ENCODE peak calls at places on chromosomes 16 and 17, in nine cellular contexts. One of them, this sample, is unnamed. For H3K27me3 and H3K4me1, the result is how much of the 10 kb centered on the place peaks cover.

GRCh38 chr17:57107498-57108101 is 22.6 kb downstream of the AKAP1 start:
- DNase-seq in body of pancreas: no peak
- DNase-seq in heart right ventricle: no peak
- DNase-seq in tibial nerve: no peak
- DNase-seq in H9: no peak
- DNase-seq in heart left ventricle: no peak
- DNase-seq in HCT116: peak
- DNase-seq in CD8-positive, alpha-beta T cell: no peak
- DNase-seq in psoas muscle: no peak
- DNase-seq in this sample: no peak

GRCh38 chr16:81179219-81179618 is 59.3 kb upstream of the BCO1 start:
- DNase-seq in body of pancreas: no peak
- DNase-seq in tibial nerve: no peak
- DNase-seq in H9: no peak
- DNase-seq in heart left ventricle: no peak
- DNase-seq in CD8-positive, alpha-beta T cell: no peak
- DNase-seq in HCT116: no peak
- DNase-seq in heart right ventricle: no peak
- DNase-seq in psoas muscle: no peak
- DNase-seq in this sample: no peak

GRCh38 chr17:42363231-42363630 is 25.0 kb downstream of the STAT3 start:
- DNase-seq in heart left ventricle: no peak
- DNase-seq in tibial nerve: no peak
- DNase-seq in psoas muscle: no peak
- DNase-seq in CD8-positive, alpha-beta T cell: no peak
- DNase-seq in HCT116: no peak
- DNase-seq in H9: no peak
- DNase-seq in body of pancreas: no peak
- DNase-seq in heart right ventricle: no peak
- DNase-seq in this sample: no peak

GRCh38 chr16:674968-675883 is at the start of gene RHBDL1:
- DNase-seq in tibial nerve: no peak
- DNase-seq in HCT116: no peak
- DNase-seq in heart right ventricle: no peak
- DNase-seq in heart left ventricle: no peak
- DNase-seq in psoas muscle: peak
- DNase-seq in H9: peak
- DNase-seq in CD8-positive, alpha-beta T cell: no peak
- DNase-seq in body of pancreas: peak
- DNase-seq in this sample: no peak

GRCh38 chr16:81600275-81600674 is 155.7 kb downstream of the CMIP start:
- DNase-seq in tibial nerve: no peak
- DNase-seq in heart left ventricle: no peak
- DNase-seq in psoas muscle: no peak
- DNase-seq in HCT116: no peak
- DNase-seq in H9: no peak
- DNase-seq in CD8-positive, alpha-beta T cell: no peak
- DNase-seq in heart right ventricle: no peak
- DNase-seq in body of pancreas: no peak
- DNase-seq in this sample: no peak

GRCh38 chr16:27853651-27854050 is 209.9 kb downstream of the GSG1L start:
- DNase-seq in CD8-positive, alpha-beta T cell: no peak
- DNase-seq in psoas muscle: no peak
- DNase-seq in heart right ventricle: no peak
- DNase-seq in body of pancreas: no peak
- DNase-seq in H9: no peak
- DNase-seq in tibial nerve: no peak
- DNase-seq in HCT116: no peak
- DNase-seq in heart left ventricle: no peak
- DNase-seq in this sample: no peak

GRCh38 chr17:36611345-36612072 is 10.1 kb downstream of the MRM1 start:
- DNase-seq in psoas muscle: no peak
- DNase-seq in H9: no peak
- DNase-seq in heart right ventricle: no peak
- DNase-seq in HCT116: no peak
- DNase-seq in tibial nerve: no peak
- DNase-seq in CD8-positive, alpha-beta T cell: no peak
- DNase-seq in heart left ventricle: no peak
- DNase-seq in body of pancreas: no peak
- DNase-seq in this sample: no peak

GRCh38 chr17:7383742-7384488 is 3.0 kb downstream of the TNK1 start:
- DNase-seq in tibial nerve: no peak
- DNase-seq in H9: peak
- DNase-seq in HCT116: no peak
- DNase-seq in heart left ventricle: peak
- DNase-seq in psoas muscle: peak
- DNase-seq in body of pancreas: no peak
- DNase-seq in heart right ventricle: no peak
- DNase-seq in CD8-positive, alpha-beta T cell: peak
- DNase-seq in this sample: peak

GRCh38 chr16:83923581-83924365 is 24.9 kb downstream of the MLYCD start:
- DNase-seq in HCT116: no peak
- DNase-seq in heart left ventricle: peak
- DNase-seq in CD8-positive, alpha-beta T cell: no peak
- DNase-seq in heart right ventricle: no peak
- DNase-seq in tibial nerve: no peak
- DNase-seq in H9: no peak
- DNase-seq in body of pancreas: no peak
- DNase-seq in psoas muscle: no peak
- DNase-seq in this sample: no peak

GRCh38 chr17:78736526-78737079 is 45.5 kb downstream of the CYTH1 start:
- DNase-seq in HCT116: peak
- DNase-seq in H9: peak
- DNase-seq in CD8-positive, alpha-beta T cell: peak
- DNase-seq in heart right ventricle: peak
- DNase-seq in tibial nerve: peak
- DNase-seq in heart left ventricle: peak
- DNase-seq in body of pancreas: peak
- DNase-seq in psoas muscle: peak
- DNase-seq in this sample: peak

GRCh38 chr17:66935717-66936116 is 28.8 kb upstream of the CACNG4 start:
- DNase-seq in tibial nerve: no peak
- DNase-seq in HCT116: no peak
- DNase-seq in body of pancreas: no peak
- DNase-seq in heart left ventricle: no peak
- DNase-seq in psoas muscle: no peak
- DNase-seq in H9: no peak
- DNase-seq in CD8-positive, alpha-beta T cell: no peak
- DNase-seq in heart right ventricle: no peak
- DNase-seq in this sample: no peak

GRCh38 chr17:29046440-29046839 is 3.5 kb downstream of the PIPOX start:
- DNase-seq in heart right ventricle: no peak
- DNase-seq in heart left ventricle: no peak
- DNase-seq in tibial nerve: no peak
- DNase-seq in HCT116: no peak
- DNase-seq in H9: no peak
- DNase-seq in psoas muscle: no peak
- DNase-seq in CD8-positive, alpha-beta T cell: no peak
- DNase-seq in body of pancreas: no peak
- DNase-seq in this sample: no peak

DNA sequence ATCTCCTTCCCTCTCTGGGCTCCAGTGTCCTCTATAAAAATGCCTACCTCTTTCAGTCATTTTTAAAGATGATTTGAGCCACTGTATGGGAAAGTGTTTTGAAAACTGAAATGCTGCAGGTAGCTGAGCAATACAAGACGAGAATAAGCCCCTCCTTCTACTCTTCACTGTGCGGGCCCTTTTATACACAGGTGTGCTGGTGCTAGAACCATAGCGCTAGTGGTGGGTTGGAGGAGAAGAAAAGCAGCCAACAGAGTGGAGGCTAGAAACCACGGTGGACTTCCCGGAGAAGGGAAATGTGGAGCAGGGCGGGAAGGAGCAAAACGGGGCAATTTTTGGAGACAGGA is 58.2 kb upstream of the DLX4 start:
- DNase-seq in H9: no peak
- DNase-seq in CD8-positive, alpha-beta T cell: no peak
- DNase-seq in body of pancreas: no peak
- DNase-seq in tibial nerve: no peak
- DNase-seq in psoas muscle: no peak
- DNase-seq in HCT116: no peak
- DNase-seq in heart left ventricle: no peak
- DNase-seq in heart right ventricle: no peak
- DNase-seq in this sample: no peak
- H3K27me3 ChIP-seq in H9: under half
- H3K27me3 ChIP-seq in CD8-positive, alpha-beta T cell: under half
- H3K27me3 ChIP-seq in body of pancreas: under half
- H3K27me3 ChIP-seq in tibial nerve: half or more
- H3K27me3 ChIP-seq in psoas muscle: under half
- H3K27me3 ChIP-seq in HCT116: under half
- H3K27me3 ChIP-seq in heart left ventricle: half or more
- H3K27me3 ChIP-seq in heart right ventricle: half or more
- H3K27me3 ChIP-seq in this sample: under half

GRCh38 chr16:14509675-14510132 is 120.4 kb downstream of the PARN start:
- DNase-seq in psoas muscle: no peak
- DNase-seq in CD8-positive, alpha-beta T cell: no peak
- DNase-seq in H9: no peak
- DNase-seq in heart left ventricle: no peak
- DNase-seq in body of pancreas: no peak
- DNase-seq in HCT116: no peak
- DNase-seq in tibial nerve: no peak
- DNase-seq in heart right ventricle: no peak
- DNase-seq in this sample: no peak

GRCh38 chr16:14510939-14511797 is 118.9 kb downstream of the PARN start:
- DNase-seq in CD8-positive, alpha-beta T cell: no peak
- DNase-seq in psoas muscle: no peak
- DNase-seq in H9: no peak
- DNase-seq in tibial nerve: no peak
- DNase-seq in HCT116: no peak
- DNase-seq in heart left ventricle: no peak
- DNase-seq in heart right ventricle: no peak
- DNase-seq in body of pancreas: no peak
- DNase-seq in this sample: no peak

GRCh38 chr16:14510581-14510938 is 119.5 kb downstream of the PARN start:
- DNase-seq in heart left ventricle: no peak
- DNase-seq in HCT116: no peak
- DNase-seq in heart right ventricle: no peak
- DNase-seq in psoas muscle: no peak
- DNase-seq in body of pancreas: no peak
- DNase-seq in CD8-positive, alpha-beta T cell: no peak
- DNase-seq in H9: no peak
- DNase-seq in tibial nerve: no peak
- DNase-seq in this sample: no peak

GRCh38 chr16:14511798-14512131 is 118.3 kb downstream of the PARN start:
- DNase-seq in CD8-positive, alpha-beta T cell: no peak
- DNase-seq in heart right ventricle: no peak
- DNase-seq in tibial nerve: no peak
- DNase-seq in H9: no peak
- DNase-seq in heart left ventricle: no peak
- DNase-seq in body of pancreas: no peak
- DNase-seq in HCT116: no peak
- DNase-seq in psoas muscle: no peak
- DNase-seq in this sample: no peak

GRCh38 chr16:14509055-14509454 is 121.0 kb downstream of the PARN start:
- DNase-seq in HCT116: no peak
- DNase-seq in CD8-positive, alpha-beta T cell: no peak
- DNase-seq in body of pancreas: no peak
- DNase-seq in H9: no peak
- DNase-seq in heart left ventricle: no peak
- DNase-seq in tibial nerve: no peak
- DNase-seq in psoas muscle: no peak
- DNase-seq in heart right ventricle: no peak
- DNase-seq in this sample: no peak
- H3K4me1 ChIP-seq in HCT116: under half
- H3K4me1 ChIP-seq in CD8-positive, alpha-beta T cell: under half
- H3K4me1 ChIP-seq in body of pancreas: under half
- H3K4me1 ChIP-seq in H9: under half
- H3K4me1 ChIP-seq in heart left ventricle: under half
- H3K4me1 ChIP-seq in tibial nerve: under half
- H3K4me1 ChIP-seq in psoas muscle: under half
- H3K4me1 ChIP-seq in heart right ventricle: under half
- H3K4me1 ChIP-seq in this sample: under half

GRCh38 chr17:46911311-46911710 is 11.6 kb upstream of the GOSR2 start:
- DNase-seq in heart right ventricle: peak
- DNase-seq in HCT116: no peak
- DNase-seq in H9: no peak
- DNase-seq in CD8-positive, alpha-beta T cell: no peak
- DNase-seq in tibial nerve: no peak
- DNase-seq in psoas muscle: no peak
- DNase-seq in heart left ventricle: peak
- DNase-seq in body of pancreas: no peak
- DNase-seq in this sample: no peak
- H3K27me3 ChIP-seq in heart right ventricle: under half
- H3K27me3 ChIP-seq in HCT116: under half
- H3K27me3 ChIP-seq in H9: under half
- H3K27me3 ChIP-seq in CD8-positive, alpha-beta T cell: under half
- H3K27me3 ChIP-seq in tibial nerve: under half
- H3K27me3 ChIP-seq in psoas muscle: under half
- H3K27me3 ChIP-seq in heart left ventricle: under half
- H3K27me3 ChIP-seq in body of pancreas: under half
- H3K27me3 ChIP-seq in this sample: under half

DNA sequence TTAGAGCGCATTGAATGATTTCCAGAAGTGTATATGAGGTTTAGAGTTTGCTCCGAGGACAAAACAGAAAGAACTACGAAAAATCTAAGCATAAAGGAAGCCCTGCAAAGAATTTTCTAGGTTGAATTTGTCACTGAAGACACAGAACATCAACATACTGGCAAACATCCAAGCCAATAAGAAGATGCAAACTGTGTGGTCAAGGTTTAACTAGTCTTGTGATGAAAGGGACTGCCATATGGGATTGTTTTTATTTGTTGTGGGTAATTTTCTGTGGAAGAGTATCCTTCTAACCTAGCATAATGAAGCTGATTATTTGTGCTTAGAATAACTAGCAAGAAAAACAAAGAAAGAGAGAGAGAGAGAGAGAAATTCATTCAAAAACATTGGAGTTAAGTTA is 492.0 kb upstream of the ERCC4 start:
- DNase-seq in H9: no peak
- DNase-seq in heart right ventricle: no peak
- DNase-seq in CD8-positive, alpha-beta T cell: no peak
- DNase-seq in heart left ventricle: no peak
- DNase-seq in psoas muscle: no peak
- DNase-seq in HCT116: no peak
- DNase-seq in body of pancreas: no peak
- DNase-seq in tibial nerve: no peak
- DNase-seq in this sample: no peak
- H3K4me1 ChIP-seq in H9: under half
- H3K4me1 ChIP-seq in heart right ventricle: under half
- H3K4me1 ChIP-seq in CD8-positive, alpha-beta T cell: under half
- H3K4me1 ChIP-seq in heart left ventricle: under half
- H3K4me1 ChIP-seq in psoas muscle: under half
- H3K4me1 ChIP-seq in HCT116: under half
- H3K4me1 ChIP-seq in body of pancreas: under half
- H3K4me1 ChIP-seq in tibial nerve: under half
- H3K4me1 ChIP-seq in this sample: under half

GRCh38 chr17:17034496-17035066 is 7.7 kb upstream of the MPRIP start:
- DNase-seq in heart left ventricle: no peak
- DNase-seq in H9: no peak
- DNase-seq in body of pancreas: no peak
- DNase-seq in psoas muscle: no peak
- DNase-seq in heart right ventricle: no peak
- DNase-seq in HCT116: no peak
- DNase-seq in tibial nerve: no peak
- DNase-seq in CD8-positive, alpha-beta T cell: no peak
- DNase-seq in this sample: no peak
- H3K27me3 ChIP-seq in heart left ventricle: under half
- H3K27me3 ChIP-seq in H9: under half
- H3K27me3 ChIP-seq in body of pancreas: under half
- H3K27me3 ChIP-seq in psoas muscle: under half
- H3K27me3 ChIP-seq in heart right ventricle: under half
- H3K27me3 ChIP-seq in HCT116: under half
- H3K27me3 ChIP-seq in tibial nerve: under half
- H3K27me3 ChIP-seq in CD8-positive, alpha-beta T cell: under half
- H3K27me3 ChIP-seq in this sample: under half

GRCh38 chr17:64058547-64059115 is 38.2 kb upstream of the ICAM2 start:
- DNase-seq in CD8-positive, alpha-beta T cell: no peak
- DNase-seq in heart right ventricle: no peak
- DNase-seq in tibial nerve: no peak
- DNase-seq in heart left ventricle: no peak
- DNase-seq in HCT116: no peak
- DNase-seq in H9: no peak
- DNase-seq in psoas muscle: no peak
- DNase-seq in body of pancreas: peak
- DNase-seq in this sample: no peak
- H3K4me1 ChIP-seq in CD8-positive, alpha-beta T cell: under half
- H3K4me1 ChIP-seq in heart right ventricle: under half
- H3K4me1 ChIP-seq in tibial nerve: under half
- H3K4me1 ChIP-seq in heart left ventricle: under half
- H3K4me1 ChIP-seq in HCT116: under half
- H3K4me1 ChIP-seq in H9: under half
- H3K4me1 ChIP-seq in psoas muscle: under half
- H3K4me1 ChIP-seq in body of pancreas: half or more
- H3K4me1 ChIP-seq in this sample: under half